ENCODE peak calls at places on chromosomes 13 and 19, in seven cellular contexts. M, T, C, J, R, E and Z are unnamed samples.

GRCh38 chr13:64471916-64472315 is 2758.2 kb downstream of the PCDH9 start:
- DNase-seq in M (no peak), T (no peak), C (peak), J (no peak), R (peak), E (peak), Z (peak)

GRCh38 chr19:10361569-10362011 is 18.8 kb downstream of the TYK2 start:
- DNase-seq in M (no peak), T (no peak), C (no peak), J (no peak), R (no peak), E (no peak), Z (no peak)

GRCh38 chr13:77583551-77583950 is 48.0 kb downstream of the SCEL start:
- DNase-seq in M (no peak), T (no peak), C (no peak), J (no peak), R (no peak), E (no peak), Z (no peak)

GRCh38 chr19:46551175-46551574 is 50.0 kb upstream of the CALM3 start:
- DNase-seq in M (no peak), T (no peak), C (no peak), J (no peak), R (no peak), E (no peak), Z (no peak)

GRCh38 chr13:112592647-112593046 is 4.7 kb upstream of the TUBGCP3 start:
- DNase-seq in M (no peak), T (no peak), C (no peak), J (no peak), R (no peak), E (no peak), Z (no peak)

GRCh38 chr13:58933475-58933874 is 1230.3 kb downstream of the DIAPH3 start:
- DNase-seq in M (no peak), T (no peak), C (no peak), J (no peak), R (no peak), E (no peak), Z (no peak)

GRCh38 chr13:39415003-39415402 is 188.0 kb downstream of the LHFPL6 start:
- DNase-seq in M (peak), T (no peak), C (no peak), J (no peak), R (no peak), E (no peak), Z (no peak)

GRCh38 chr19:7894612-7895309 is 6.5 kb downstream of the LRRC8E start:
- DNase-seq in M (no peak), T (no peak), C (no peak), J (peak), R (no peak), E (peak), Z (no peak)

GRCh38 chr19:3153286-3154230 is 17.7 kb downstream of the GNA15 start:
- DNase-seq in M (no peak), T (no peak), C (no peak), J (no peak), R (no peak), E (no peak), Z (no peak)

GRCh38 chr13:44842158-44842557 is 147.1 kb downstream of the NUFIP1 start:
- DNase-seq in M (no peak), T (no peak), C (peak), J (no peak), R (peak), E (no peak), Z (no peak)

GRCh38 chr13:22801402-22802003 is 379.3 kb upstream of the SGCG start:
- DNase-seq in M (no peak), T (no peak), C (peak), J (no peak), R (no peak), E (peak), Z (no peak)

GRCh38 chr13:84563611-84564010 is 681.3 kb upstream of the SLITRK1 start:
- DNase-seq in M (no peak), T (no peak), C (no peak), J (no peak), R (no peak), E (no peak), Z (no peak)

GRCh38 chr19:10402441-10403038 is 802 bp downstream of the CDC37 start:
- DNase-seq in M (no peak), T (no peak), C (no peak), J (no peak), R (no peak), E (peak), Z (no peak)

GRCh38 chr13:47334173-47334572 is 437.3 kb upstream of the HTR2A start:
- DNase-seq in M (peak), T (no peak), C (peak), J (no peak), R (peak), E (no peak), Z (peak)

GRCh38 chr13:97653741-97654140 is 219.8 kb downstream of the RAP2A start:
- DNase-seq in M (no peak), T (no peak), C (peak), J (no peak), R (peak), E (peak), Z (peak)

GRCh38 chr19:43997631-43998290 is 5.0 kb upstream of the ZNF230 start:
- DNase-seq in M (no peak), T (no peak), C (peak), J (no peak), R (peak), E (no peak), Z (peak)

GRCh38 chr19:31352782-31353651 is 3.8 kb upstream of the TSHZ3 start:
- DNase-seq in M (no peak), T (no peak), C (no peak), J (no peak), R (no peak), E (no peak), Z (no peak)

GRCh38 chr13:113832204-113832603 is 31.7 kb downstream of the GAS6 start:
- DNase-seq in M (no peak), T (no peak), C (no peak), J (no peak), R (no peak), E (no peak), Z (no peak)

GRCh38 chr19:50952890-50953289 is at the start of gene KLK5:
- DNase-seq in M (no peak), T (no peak), C (no peak), J (no peak), R (no peak), E (no peak), Z (no peak)

GRCh38 chr13:32191452-32191998 is 123.6 kb downstream of the ZAR1L start:
- DNase-seq in M (no peak), T (no peak), C (no peak), J (no peak), R (no peak), E (no peak), Z (no peak)

DNA sequence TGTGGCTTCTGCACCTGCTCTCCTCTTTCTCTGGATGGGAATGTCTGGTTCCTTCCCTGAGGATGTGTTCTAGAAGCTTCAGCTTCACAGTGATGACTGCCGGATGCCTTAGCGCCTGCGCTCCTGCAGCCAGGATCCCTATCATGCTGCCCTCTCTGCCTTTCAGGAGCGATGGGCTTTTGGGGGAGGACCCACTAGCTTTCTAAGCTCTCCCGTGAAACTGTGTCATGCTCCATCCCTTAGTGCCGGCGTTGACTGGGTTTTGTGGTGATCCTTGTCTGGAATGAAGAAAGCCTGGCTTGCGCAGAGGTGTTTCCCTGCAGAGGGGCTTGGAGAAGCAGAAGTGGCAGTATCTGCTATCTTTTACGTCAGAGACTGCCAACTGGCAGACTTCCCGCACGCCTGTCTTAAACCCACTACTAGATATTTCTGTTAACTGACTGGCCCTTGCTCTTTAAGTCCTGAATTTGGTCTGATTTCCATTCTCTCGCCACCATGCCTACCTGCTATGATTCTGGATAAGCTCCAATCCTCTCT is 3.8 kb upstream of the KMT2B start:
- DNase-seq in M (no peak), T (no peak), C (no peak), J (no peak), R (no peak), E (no peak), Z (no peak)
- H3K4me3 ChIP-seq in M (no peak), T (no peak), C (no peak), J (no peak), R (no peak), E (no peak), Z (no peak)

DNA sequence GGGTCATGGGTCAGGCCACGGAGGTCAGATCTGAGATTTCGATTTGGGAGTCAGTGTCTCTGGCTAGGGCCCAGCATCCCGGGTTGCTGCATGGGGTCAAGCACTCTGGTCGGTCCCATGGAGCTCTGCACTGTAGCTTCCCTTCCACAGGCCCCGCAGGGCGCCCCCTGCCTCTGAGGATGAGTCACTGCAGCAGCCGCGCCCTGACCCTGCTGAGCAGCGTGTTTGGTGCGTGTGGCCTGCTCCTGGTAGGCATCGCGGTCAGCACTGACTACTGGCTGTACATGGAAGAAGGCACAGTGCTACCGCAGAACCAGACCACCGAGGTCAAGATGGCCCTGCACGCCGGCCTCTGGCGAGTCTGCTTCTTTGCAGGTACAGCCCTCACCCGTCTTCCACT is 3.6 kb downstream of the CACNG7 start:
- DNase-seq in M (no peak), T (no peak), C (no peak), J (no peak), R (no peak), E (no peak), Z (no peak)
- TF ChIP-seq CTCF in M (no peak), T (no peak), C (no peak), J (no peak), R (peak), E (no peak), Z (no peak)

GRCh38 chr19:679418-680286 is 3.5 kb downstream of the FSTL3 start:
- DNase-seq in M (peak), T (peak), C (peak), J (peak), R (peak), E (peak), Z (peak)

GRCh38 chr19:677601-678380 is 1.6 kb downstream of the FSTL3 start:
- DNase-seq in M (no peak), T (peak), C (no peak), J (no peak), R (no peak), E (peak), Z (no peak)

GRCh38 chr19:680287-681028 is 4.3 kb downstream of the FSTL3 start:
- DNase-seq in M (peak), T (peak), C (peak), J (peak), R (peak), E (peak), Z (peak)

GRCh38 chr19:677201-677600 is 1.0 kb downstream of the FSTL3 start:
- DNase-seq in M (peak), T (peak), C (peak), J (peak), R (peak), E (peak), Z (peak)

GRCh38 chr19:678791-679388 is 2.7 kb downstream of the FSTL3 start:
- DNase-seq in M (no peak), T (no peak), C (no peak), J (no peak), R (no peak), E (no peak), Z (no peak)
- H3K4me3 ChIP-seq in M (peak), T (no peak), C (no peak), J (no peak), R (peak), E (peak), Z (peak)

GRCh38 chr19:5681446-5682292 is 842 bp downstream of the HSD11B1L start:
- DNase-seq in M (no peak), T (peak), C (no peak), J (no peak), R (no peak), E (peak), Z (no peak)

GRCh38 chr19:5678071-5678682 is 2.1 kb downstream of the MICOS13 start:
- DNase-seq in M (no peak), T (no peak), C (no peak), J (no peak), R (no peak), E (no peak), Z (no peak)

GRCh38 chr19:5679289-5680082 is 830 bp downstream of the MICOS13 start:
- DNase-seq in M (no peak), T (no peak), C (no peak), J (no peak), R (no peak), E (peak), Z (no peak)

GRCh38 chr19:5680437-5681368 is at the start of the genes HSD11B1L and MICOS13:
- DNase-seq in M (peak), T (peak), C (peak), J (peak), R (peak), E (peak), Z (peak)

DNA sequence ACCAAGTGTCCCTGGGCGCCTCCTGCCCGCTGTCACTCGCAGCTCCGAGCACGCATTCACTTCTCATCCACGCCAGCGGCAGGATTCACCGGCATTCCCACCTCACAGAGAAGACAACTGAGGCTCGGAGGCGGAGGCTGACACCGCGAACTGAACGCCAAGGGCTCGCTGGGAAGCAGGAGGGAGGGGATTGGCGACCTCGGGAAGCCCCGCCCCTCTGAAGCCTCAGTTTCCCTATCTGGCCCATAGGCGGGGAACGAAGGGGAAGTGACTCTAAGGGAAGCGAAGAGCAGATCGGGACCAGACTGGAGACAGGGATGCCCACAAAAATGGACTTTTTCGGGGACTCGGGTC is 256 bp downstream of the MICOS13 start:
- DNase-seq in M (no peak), T (peak), C (peak), J (no peak), R (no peak), E (peak), Z (no peak)
- TF ChIP-seq CTCF in M (no peak), T (no peak), C (no peak), J (no peak), R (no peak), E (no peak), Z (no peak)

GRCh38 chr13:40993119-40993518 is 26.0 kb downstream of the ELF1 start:
- DNase-seq in M (no peak), T (peak), C (no peak), J (no peak), R (no peak), E (no peak), Z (no peak)

GRCh38 chr13:40994581-40995230 is 24.4 kb downstream of the ELF1 start:
- DNase-seq in M (no peak), T (no peak), C (no peak), J (no peak), R (no peak), E (no peak), Z (no peak)

GRCh38 chr13:40995997-40996396 is 23.1 kb downstream of the ELF1 start:
- DNase-seq in M (no peak), T (no peak), C (no peak), J (no peak), R (no peak), E (no peak), Z (no peak)

GRCh38 chr13:40992678-40993077 is 26.4 kb downstream of the ELF1 start:
- DNase-seq in M (no peak), T (no peak), C (no peak), J (no peak), R (no peak), E (no peak), Z (no peak)

GRCh38 chr13:40993987-40994386 is 25.1 kb downstream of the ELF1 start:
- DNase-seq in M (no peak), T (no peak), C (no peak), J (peak), R (no peak), E (peak), Z (no peak)
- H3K4me3 ChIP-seq in M (no peak), T (no peak), C (no peak), J (no peak), R (no peak), E (no peak), Z (no peak)

GRCh38 chr19:1106841-1107654 is 3.3 kb downstream of the GPX4 start:
- DNase-seq in M (no peak), T (no peak), C (peak), J (no peak), R (peak), E (peak), Z (no peak)
- TF ChIP-seq CTCF in M (no peak), T (no peak), C (peak), J (no peak), R (peak), E (peak), Z (peak)

GRCh38 chr19:11633223-11633622 is 35.9 kb downstream of the ZNF627 start:
- DNase-seq in M (no peak), T (no peak), C (no peak), J (no peak), R (no peak), E (no peak), Z (no peak)

GRCh38 chr19:11642902-11643301 is 45.6 kb downstream of the ZNF627 start:
- DNase-seq in M (no peak), T (no peak), C (no peak), J (no peak), R (no peak), E (no peak), Z (no peak)

GRCh38 chr19:11641241-11641640 is 44.0 kb downstream of the ZNF627 start:
- DNase-seq in M (no peak), T (no peak), C (no peak), J (no peak), R (no peak), E (no peak), Z (no peak)

GRCh38 chr19:11639602-11640471 is 42.6 kb downstream of the ZNF627 start:
- DNase-seq in M (peak), T (peak), C (peak), J (peak), R (peak), E (peak), Z (peak)

GRCh38 chr19:11639245-11639601 is 41.9 kb downstream of the ZNF627 start:
- DNase-seq in M (peak), T (no peak), C (no peak), J (no peak), R (no peak), E (no peak), Z (no peak)
- H3K4me3 ChIP-seq in M (peak), T (no peak), C (no peak), J (no peak), R (no peak), E (no peak), Z (peak)

GRCh38 chr19:34556500-34556899 is 74.9 kb downstream of the WTIP start:
- DNase-seq in M (no peak), T (no peak), C (no peak), J (no peak), R (peak), E (peak), Z (peak)
- TF ChIP-seq CTCF in M (no peak), T (no peak), C (peak), J (no peak), R (peak), E (peak), Z (peak)